ENCODE peak calls at places on chromosomes 2 and 18, in nine cellular contexts. Y, G, A, S, Z, L, W, Q and R are unnamed samples.

GRCh38 chr2:25991965-25992364 is 9.7 kb upstream of the KIF3C start:
- DNase-seq in Y (no peak), G (no peak), A (no peak), S (no peak), Z (no peak), L (no peak), W (no peak), Q (no peak), R (no peak)

GRCh38 chr2:30710461-30710860 is 96.8 kb downstream of the CAPN13 start:
- DNase-seq in Y (no peak), G (no peak), A (no peak), S (no peak), Z (no peak), L (no peak), W (no peak), Q (no peak), R (no peak)

GRCh38 chr2:17083902-17084301 is 418.3 kb upstream of the CYRIA start:
- DNase-seq in Y (no peak), G (no peak), A (no peak), S (no peak), Z (no peak), L (no peak), W (peak), Q (no peak), R (no peak)

GRCh38 chr18:54960197-54960596 is 936 bp upstream of the CCDC68 start:
- DNase-seq in Y (no peak), G (no peak), A (no peak), S (no peak), Z (no peak), L (no peak), W (no peak), Q (no peak), R (no peak)

GRCh38 chr2:65639156-65639876 is 206.9 kb upstream of the SPRED2 start:
- DNase-seq in Y (no peak), G (no peak), A (no peak), S (no peak), Z (no peak), L (no peak), W (peak), Q (no peak), R (no peak)

GRCh38 chr18:65897292-65897691 is 146.5 kb downstream of the CDH7 start:
- DNase-seq in Y (no peak), G (no peak), A (no peak), S (no peak), Z (no peak), L (no peak), W (no peak), Q (no peak), R (no peak)

GRCh38 chr18:26268454-26268853 is 42.2 kb downstream of the TAF4B start:
- DNase-seq in Y (no peak), G (no peak), A (no peak), S (no peak), Z (no peak), L (no peak), W (no peak), Q (no peak), R (no peak)

GRCh38 chr2:10287766-10288165 is 14.9 kb upstream of the HPCAL1 start:
- DNase-seq in Y (no peak), G (no peak), A (no peak), S (no peak), Z (no peak), L (no peak), W (no peak), Q (no peak), R (no peak)

GRCh38 chr2:85248741-85249524 is 78.9 kb downstream of the TGOLN2 start:
- DNase-seq in Y (no peak), G (peak), A (no peak), S (peak), Z (peak), L (peak), W (peak), Q (no peak), R (no peak)

GRCh38 chr2:237511421-237511820 is 24.4 kb downstream of the MLPH start:
- DNase-seq in Y (no peak), G (no peak), A (no peak), S (no peak), Z (no peak), L (no peak), W (peak), Q (no peak), R (no peak)

GRCh38 chr2:24317491-24317920 is 42.8 kb downstream of the ITSN2 start:
- DNase-seq in Y (no peak), G (no peak), A (no peak), S (no peak), Z (no peak), L (no peak), W (peak), Q (no peak), R (peak)

GRCh38 chr2:62216616-62217015 is 20.7 kb downstream of the B3GNT2 start:
- DNase-seq in Y (no peak), G (no peak), A (no peak), S (no peak), Z (peak), L (no peak), W (peak), Q (no peak), R (no peak)

GRCh38 chr18:13615432-13615861 is 110.9 kb downstream of the FAM210A start:
- DNase-seq in Y (no peak), G (no peak), A (no peak), S (no peak), Z (no peak), L (no peak), W (no peak), Q (no peak), R (peak)

GRCh38 chr18:28411806-28412205 is 234.9 kb upstream of the CDH2 start:
- DNase-seq in Y (no peak), G (no peak), A (no peak), S (no peak), Z (no peak), L (no peak), W (peak), Q (no peak), R (no peak)

GRCh38 chr2:218856168-218856895 is 3.3 kb upstream of the WNT6 start:
- DNase-seq in Y (no peak), G (no peak), A (no peak), S (no peak), Z (no peak), L (no peak), W (no peak), Q (no peak), R (no peak)

GRCh38 chr2:174431902-174432301 is 36.4 kb downstream of the SCRN3 start:
- DNase-seq in Y (no peak), G (no peak), A (no peak), S (no peak), Z (no peak), L (no peak), W (no peak), Q (no peak), R (no peak)

GRCh38 chr2:170530284-170530745 is 184.8 kb upstream of the SP5 start:
- DNase-seq in Y (no peak), G (peak), A (no peak), S (no peak), Z (peak), L (peak), W (peak), Q (no peak), R (no peak)

GRCh38 chr2:67880291-67880761 is 182.5 kb downstream of the C1D start:
- DNase-seq in Y (no peak), G (no peak), A (no peak), S (no peak), Z (no peak), L (no peak), W (peak), Q (no peak), R (peak)

GRCh38 chr2:106267997-106268396 is 73.9 kb upstream of the UXS1 start:
- DNase-seq in Y (no peak), G (no peak), A (no peak), S (no peak), Z (no peak), L (no peak), W (no peak), Q (no peak), R (no peak)

GRCh38 chr2:142130111-142131015 is 453 bp downstream of the LRP1B start:
- DNase-seq in Y (no peak), G (peak), A (no peak), S (peak), Z (peak), L (peak), W (peak), Q (no peak), R (peak)

GRCh38 chr18:32346667-32347066 is 124.0 kb downstream of the GAREM1 start:
- DNase-seq in Y (no peak), G (no peak), A (no peak), S (no peak), Z (no peak), L (no peak), W (peak), Q (no peak), R (no peak)

GRCh38 chr18:49944681-49945080 is 131.3 kb upstream of the ACAA2 start:
- DNase-seq in Y (no peak), G (no peak), A (no peak), S (no peak), Z (peak), L (no peak), W (peak), Q (no peak), R (no peak)

GRCh38 chr2:173159794-173160463 is 84.3 kb downstream of the MAP3K20 start:
- DNase-seq in Y (no peak), G (no peak), A (no peak), S (peak), Z (peak), L (no peak), W (peak), Q (no peak), R (peak)

GRCh38 chr2:223306371-223306770 is 254.4 kb downstream of the KCNE4 start:
- DNase-seq in Y (no peak), G (no peak), A (no peak), S (no peak), Z (peak), L (no peak), W (peak), Q (no peak), R (no peak)